ENCODE peak calls at places on chromosome 3, in six cellular contexts. J is astrocyte; U is fibroblast of lung; Y is cardiac muscle cell; S is naive thymus-derived CD4-positive, alpha-beta T cell; Z is adrenal gland. C is an unnamed sample. For H3K36me3 and H3K4me1, the result is how much of the 10 kb centered on the place peaks cover.

GRCh38 chr3:151612119-151612518 is 121.6 kb upstream of the AADACL2 start:
- DNase-seq in J (peak), U (no peak), Y (peak), S (no peak), Z (no peak), C (no peak)

GRCh38 chr3:54211097-54211496 is 88.7 kb downstream of the CACNA2D3 start:
- DNase-seq in J (no peak), U (no peak), Y (no peak), S (no peak), Z (no peak), C (no peak)

GRCh38 chr3:8406479-8406878 is 95.1 kb upstream of the LMCD1 start:
- DNase-seq in J (no peak), U (no peak), Y (no peak), S (no peak), Z (no peak), C (no peak)

GRCh38 chr3:78506581-78507195 is 1261.1 kb downstream of the ROBO1 start:
- DNase-seq in J (peak), U (peak), Y (peak), S (no peak), Z (no peak), C (peak)

GRCh38 chr3:72903004-72903403 is 15.2 kb downstream of the GXYLT2 start:
- DNase-seq in J (peak), U (peak), Y (peak), S (no peak), Z (no peak), C (peak)

GRCh38 chr3:169542347-169542751 is 121.2 kb downstream of the MECOM start:
- DNase-seq in J (no peak), U (peak), Y (peak), S (no peak), Z (no peak), C (peak)

GRCh38 chr3:129025691-129026435 is 24.8 kb downstream of the EFCC1 start:
- DNase-seq in J (no peak), U (peak), Y (no peak), S (no peak), Z (peak), C (no peak)

GRCh38 chr3:64344721-64345207 is 119.5 kb upstream of the PRICKLE2 start:
- DNase-seq in J (peak), U (peak), Y (peak), S (no peak), Z (no peak), C (peak)

GRCh38 chr3:111808439-111808838 is 50.6 kb upstream of the PHLDB2 start:
- DNase-seq in J (peak), U (peak), Y (peak), S (no peak), Z (no peak), C (peak)

GRCh38 chr3:196708467-196708866 is 3.6 kb downstream of the CEP19 start:
- DNase-seq in J (no peak), U (no peak), Y (peak), S (no peak), Z (no peak), C (no peak)

GRCh38 chr3:188469228-188469885 is 315.4 kb downstream of the LPP start:
- DNase-seq in J (peak), U (peak), Y (peak), S (no peak), Z (no peak), C (peak)

GRCh38 chr3:172355836-172356235 is 92.4 kb downstream of the GHSR start:
- DNase-seq in J (peak), U (peak), Y (peak), S (no peak), Z (no peak), C (peak)

GRCh38 chr3:158791259-158791920 is 10.5 kb upstream of the MFSD1 start:
- DNase-seq in J (peak), U (peak), Y (peak), S (peak), Z (no peak), C (peak)

GRCh38 chr3:38551026-38551832 is 55.1 kb downstream of the EXOG start:
- DNase-seq in J (no peak), U (no peak), Y (no peak), S (no peak), Z (peak), C (no peak)

GRCh38 chr3:77348244-77348855 is 308.5 kb downstream of the ROBO2 start:
- DNase-seq in J (no peak), U (peak), Y (peak), S (no peak), Z (peak), C (no peak)

GRCh38 chr3:100123112-100123511 is 8.8 kb upstream of the FILIP1L start:
- DNase-seq in J (no peak), U (no peak), Y (no peak), S (no peak), Z (no peak), C (no peak)

GRCh38 chr3:187878776-187879524 is 133.7 kb upstream of the BCL6 start:
- DNase-seq in J (peak), U (no peak), Y (peak), S (no peak), Z (no peak), C (peak)

GRCh38 chr3:160372780-160373179 is 26.2 kb downstream of the IFT80 start:
- DNase-seq in J (peak), U (peak), Y (no peak), S (no peak), Z (no peak), C (peak)

GRCh38 chr3:22969276-22969675 is 233.9 kb upstream of the UBE2E2 start:
- DNase-seq in J (no peak), U (no peak), Y (no peak), S (no peak), Z (no peak), C (no peak)
- H3K36me3 ChIP-seq in J (under half), U (under half), Y (under half), S (under half), Z (under half), C (under half)

GRCh38 chr3:184314700-184315505 is 497 bp downstream of the EIF4G1 start:
- DNase-seq in J (peak), U (peak), Y (peak), S (peak), Z (peak), C (peak)

GRCh38 chr3:184317201-184317600 is 2.8 kb downstream of the EIF4G1 start:
- DNase-seq in J (no peak), U (no peak), Y (no peak), S (no peak), Z (no peak), C (no peak)

GRCh38 chr3:184315506-184315867 is 1.1 kb downstream of the EIF4G1 start:
- DNase-seq in J (no peak), U (peak), Y (no peak), S (peak), Z (no peak), C (no peak)

GRCh38 chr3:184315871-184316661 is 1.7 kb downstream of the EIF4G1 start:
- DNase-seq in J (no peak), U (peak), Y (no peak), S (no peak), Z (no peak), C (peak)

GRCh38 chr3:184316792-184317191 is 2.4 kb downstream of the EIF4G1 start:
- DNase-seq in J (no peak), U (no peak), Y (no peak), S (no peak), Z (no peak), C (no peak)
- H3K4me3 ChIP-seq in J (peak), U (peak), Y (no peak), S (no peak), Z (no peak), C (peak)

DNA sequence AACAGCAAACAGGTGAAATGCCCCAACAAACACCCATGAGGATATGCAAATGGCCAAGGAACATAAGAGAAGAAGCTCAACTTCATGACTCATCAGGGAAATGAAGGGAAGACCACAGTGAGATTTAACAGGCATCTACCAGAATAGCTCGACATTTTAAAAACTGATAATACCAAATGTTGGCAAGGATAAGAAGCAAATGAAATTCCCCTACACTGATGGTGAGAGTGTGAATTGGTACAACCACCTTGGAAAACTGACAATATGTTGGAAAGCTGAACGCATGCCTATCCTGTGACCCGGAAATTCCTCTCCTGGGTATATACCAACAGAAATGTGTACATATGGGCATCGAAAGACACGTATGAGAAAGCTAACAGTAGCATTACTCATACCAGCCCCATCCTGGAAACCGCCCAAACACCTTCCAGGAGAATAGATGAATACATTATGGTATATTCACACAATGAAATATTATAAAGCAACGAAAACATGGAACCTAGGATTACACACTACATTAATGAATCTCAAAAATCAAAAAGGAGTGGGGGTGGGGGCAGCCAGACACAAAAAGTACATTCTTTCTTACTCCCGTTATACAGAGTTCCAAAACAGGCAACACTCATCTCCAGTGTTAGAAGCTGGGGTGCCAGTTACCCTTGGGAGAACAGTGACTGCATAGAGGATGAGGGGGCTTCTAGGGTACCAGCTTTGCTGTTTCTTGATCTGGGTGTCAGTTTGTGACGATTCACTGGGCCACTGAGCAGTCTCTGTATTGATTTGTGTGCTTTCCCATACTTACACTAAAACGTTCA is 16.9 kb downstream of the RFTN1 start:
- DNase-seq in J (no peak), U (no peak), Y (no peak), S (no peak), Z (no peak), C (no peak)
- H3K4me1 ChIP-seq in J (under half), U (under half), Y (under half), S (under half), Z (under half), C (under half)

DNA sequence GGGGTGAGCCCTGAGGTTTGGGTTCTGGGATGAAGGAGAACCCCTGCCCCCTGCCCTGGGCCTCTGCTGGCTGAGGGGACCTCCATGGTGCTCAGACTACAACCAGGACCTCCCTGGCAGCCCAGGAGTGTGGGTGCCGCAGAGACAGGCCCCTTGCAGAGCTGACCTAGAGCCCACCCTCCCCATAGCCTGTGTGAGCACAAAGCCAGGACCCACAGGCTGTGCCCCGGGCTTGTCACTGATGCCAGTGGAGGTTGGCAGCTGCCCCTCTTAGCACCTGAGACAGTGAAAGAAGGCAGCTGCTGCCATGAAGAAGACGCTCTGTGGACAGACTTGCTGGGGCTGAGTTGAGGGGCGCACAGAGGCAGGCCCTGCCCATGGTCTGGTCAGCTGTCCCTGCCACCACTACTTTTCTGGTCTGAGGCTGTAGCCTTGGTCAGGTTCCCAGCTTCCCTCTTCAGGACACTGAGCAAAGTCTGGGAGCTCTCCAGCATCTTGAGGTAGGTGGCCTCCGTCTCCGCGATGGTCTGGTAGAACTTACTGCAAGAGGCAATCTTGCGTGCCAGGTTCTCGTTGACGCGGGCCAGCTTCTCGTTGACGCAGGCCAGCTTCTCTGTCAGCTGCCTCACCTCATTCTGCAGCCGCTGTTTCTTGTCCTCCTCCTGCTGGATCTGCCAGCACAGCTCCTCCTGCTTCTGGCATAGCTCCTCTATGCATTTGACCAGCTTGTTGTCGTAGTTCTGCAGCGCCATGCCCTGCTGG is 23.0 kb downstream of the USP4 start:
- DNase-seq in J (no peak), U (no peak), Y (no peak), S (no peak), Z (no peak), C (no peak)
- H3K36me3 ChIP-seq in J (under half), U (under half), Y (under half), S (under half), Z (under half), C (half or more)

DNA sequence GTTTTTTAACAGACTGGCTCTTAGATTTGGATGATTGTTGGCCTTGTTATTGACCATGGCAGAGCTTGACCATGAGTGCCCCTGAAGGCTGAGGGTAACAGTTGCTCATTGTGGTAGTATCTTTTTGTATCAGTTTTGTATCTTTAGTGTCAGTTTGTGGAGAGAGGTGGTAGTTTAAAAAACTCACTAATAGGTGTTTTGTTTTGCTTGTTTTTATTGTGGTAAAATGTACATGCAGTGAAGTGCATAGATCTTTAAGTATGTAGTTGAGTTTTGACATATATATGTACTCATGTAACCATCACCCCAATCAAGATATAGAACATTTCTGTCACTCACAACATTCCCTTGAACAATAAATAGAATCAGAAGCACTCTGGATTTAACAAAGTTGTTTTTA is 9.8 kb downstream of the GMPS start:
- DNase-seq in J (no peak), U (no peak), Y (no peak), S (no peak), Z (no peak), C (no peak)
- H3K4me3 ChIP-seq in J (no peak), U (no peak), Y (no peak), S (no peak), Z (no peak), C (no peak)

GRCh38 chr3:69086133-69086722 is 1.5 kb downstream of the ARL6IP5 start:
- DNase-seq in J (peak), U (peak), Y (peak), S (peak), Z (peak), C (peak)
- H3K4me1 ChIP-seq in J (half or more), U (under half), Y (half or more), S (half or more), Z (half or more), C (half or more)

DNA sequence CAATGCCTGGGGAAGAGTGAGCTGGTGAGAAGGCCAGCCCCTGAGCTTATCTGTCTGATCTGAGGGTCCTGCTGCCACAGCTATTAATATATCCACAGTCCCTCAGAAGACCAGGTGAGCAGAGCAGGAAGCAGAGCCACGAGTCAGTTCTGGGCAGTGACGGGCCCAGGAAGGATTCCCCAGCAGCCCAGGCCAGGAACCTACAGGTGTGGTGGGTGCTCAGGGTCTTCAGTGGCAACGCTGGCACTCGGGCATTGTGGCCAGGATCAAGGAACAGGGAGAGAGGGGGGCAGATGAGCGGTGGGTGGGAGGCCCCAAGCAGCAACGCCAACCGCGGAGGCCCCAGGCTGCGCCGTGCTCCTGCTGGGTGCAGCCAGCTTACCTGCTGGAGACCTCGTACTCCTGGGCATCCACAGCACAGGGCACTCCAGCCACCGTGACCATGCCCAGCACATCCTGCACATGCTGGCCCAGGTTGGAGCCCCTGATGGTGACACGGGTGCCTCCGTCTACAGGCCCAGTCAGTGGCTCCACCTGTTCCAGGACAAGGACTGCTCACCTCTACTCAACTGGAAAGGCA is 12.3 kb downstream of the PLXNB1 start:
- DNase-seq in J (no peak), U (no peak), Y (no peak), S (no peak), Z (no peak), C (no peak)
- H3K36me3 ChIP-seq in J (under half), U (under half), Y (under half), S (under half), Z (under half), C (half or more)

GRCh38 chr3:136350557-136350956 is 100.4 kb downstream of the PCCB start:
- DNase-seq in J (peak), U (peak), Y (peak), S (no peak), Z (no peak), C (peak)
- H3K4me3 ChIP-seq in J (no peak), U (no peak), Y (no peak), S (no peak), Z (no peak), C (peak)

DNA sequence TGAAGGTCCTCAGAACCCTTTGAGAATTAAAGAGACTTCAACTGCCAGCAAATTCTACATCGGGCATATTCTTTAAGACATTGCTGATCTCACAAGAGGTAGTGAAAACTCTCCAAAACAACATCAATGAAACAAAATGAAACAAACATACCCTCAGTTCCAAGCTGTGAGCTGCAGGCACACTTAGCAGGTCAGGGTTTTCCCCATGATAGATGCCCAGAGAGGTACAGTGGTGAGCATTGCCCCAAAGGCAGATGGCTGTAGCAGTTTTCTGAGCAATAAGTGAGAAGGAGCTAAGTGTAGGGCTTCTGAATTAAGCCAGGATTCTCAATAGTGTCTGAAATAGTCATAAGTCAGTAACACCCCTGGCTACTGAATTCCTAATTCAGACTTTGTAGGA is 96.1 kb upstream of the TSEN2 start:
- DNase-seq in J (no peak), U (no peak), Y (no peak), S (no peak), Z (no peak), C (no peak)
- H3K4me1 ChIP-seq in J (under half), U (under half), Y (under half), S (under half), Z (under half), C (under half)

DNA sequence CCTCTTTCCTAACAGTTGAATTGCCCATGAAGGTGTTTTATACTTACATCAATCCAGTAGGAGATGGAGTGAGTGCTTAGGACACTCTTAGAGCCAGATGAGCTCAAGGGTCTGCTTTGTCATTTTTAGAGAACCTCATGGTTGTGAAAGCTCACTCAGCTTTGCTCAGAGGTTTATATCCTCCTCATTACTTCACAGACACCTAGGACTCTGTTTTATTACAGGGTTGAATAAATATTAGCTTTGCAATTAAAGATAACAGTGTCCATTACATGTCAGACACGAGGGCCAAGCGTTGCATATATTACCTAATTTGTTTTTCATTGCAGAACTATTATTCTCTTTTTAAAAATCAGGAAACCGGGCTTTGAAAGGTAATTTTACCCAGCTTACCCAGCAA is 16.2 kb downstream of the MAP6D1 start:
- DNase-seq in J (no peak), U (no peak), Y (no peak), S (no peak), Z (no peak), C (no peak)
- H3K36me3 ChIP-seq in J (half or more), U (under half), Y (half or more), S (under half), Z (under half), C (half or more)